ENCODE peak calls at places on chromosomes 1 and 21, in seven cellular contexts. P is IMR-90, Y is HepG2, S is uterus, L is A549, I is heart left ventricle, N is sigmoid colon. F is an unnamed sample.

GRCh38 chr1:160416369-160416768 is 16.0 kb downstream of the VANGL2 start:
- DNase-seq in I (no peak), L (peak), N (no peak), S (no peak), P (peak), Y (peak), F (no peak)

GRCh38 chr21:37149411-37149810 is 76.4 kb downstream of the TTC3 start:
- DNase-seq in S (no peak), P (peak), I (no peak), Y (peak), N (no peak), L (no peak), F (no peak)

GRCh38 chr1:159275891-159276290 is 26.2 kb upstream of the FCER1A start:
- DNase-seq in P (no peak), L (no peak), N (no peak), I (no peak), S (no peak), Y (no peak), F (no peak)

GRCh38 chr1:80392529-80392928 is 1386.0 kb upstream of the ADGRL4 start:
- DNase-seq in S (no peak), N (no peak), I (no peak), L (no peak), Y (peak), P (no peak), F (no peak)

GRCh38 chr1:52632732-52633290 is at the start of gene SHISAL2A:
- DNase-seq in I (peak), Y (no peak), L (no peak), S (no peak), N (no peak), P (no peak), F (no peak)

GRCh38 chr21:31284797-31285397 is 59.2 kb downstream of the TIAM1 start:
- DNase-seq in Y (no peak), P (peak), S (no peak), L (no peak), I (peak), N (no peak), F (no peak)

GRCh38 chr1:230170610-230171009 is 103.6 kb downstream of the GALNT2 start:
- DNase-seq in P (peak), Y (no peak), S (no peak), N (no peak), I (no peak), L (no peak), F (no peak)

GRCh38 chr1:223189903-223190724 is 47.1 kb upstream of the TLR5 start:
- DNase-seq in S (no peak), Y (no peak), L (peak), P (peak), I (no peak), N (no peak), F (no peak)

GRCh38 chr1:166884040-166884642 is 8.1 kb upstream of the TADA1 start:
- DNase-seq in I (peak), L (peak), S (peak), P (peak), N (peak), Y (no peak), F (no peak)

GRCh38 chr1:47564570-47564969 is 126.7 kb downstream of the FOXD2 start:
- DNase-seq in L (no peak), I (no peak), N (no peak), S (no peak), P (no peak), Y (no peak), F (no peak)

GRCh38 chr1:97379387-97380075 is 541.3 kb downstream of the DPYD start:
- DNase-seq in Y (no peak), N (no peak), L (no peak), S (no peak), I (no peak), P (peak), F (no peak)

GRCh38 chr1:51616490-51616889 is 402 bp upstream of the OSBPL9 start:
- DNase-seq in L (no peak), S (no peak), Y (no peak), N (no peak), P (no peak), I (no peak), F (no peak)

GRCh38 chr21:31184462-31184861 is 146.2 kb upstream of the KRTAP19-8 start:
- DNase-seq in P (no peak), S (no peak), I (no peak), Y (no peak), L (no peak), N (no peak), F (no peak)

GRCh38 chr1:230128569-230129269 is 61.7 kb downstream of the GALNT2 start:
- DNase-seq in L (no peak), S (no peak), P (no peak), N (no peak), Y (no peak), I (no peak), F (no peak)

GRCh38 chr1:162612606-162613400 is 19.5 kb upstream of the DDR2 start:
- DNase-seq in L (no peak), P (peak), N (peak), S (peak), Y (peak), I (peak), F (peak)

GRCh38 chr1:17002524-17002902 is 9.2 kb downstream of the ATP13A2 start:
- DNase-seq in L (no peak), I (no peak), S (no peak), N (no peak), P (no peak), Y (no peak), F (no peak)

GRCh38 chr21:45747802-45748445 is 104.4 kb downstream of the PCBP3 start:
- DNase-seq in P (peak), S (no peak), I (no peak), Y (no peak), N (no peak), L (peak), F (no peak)

GRCh38 chr1:175671066-175671465 is 72.3 kb downstream of the TNR start:
- DNase-seq in I (no peak), S (no peak), Y (no peak), P (no peak), L (no peak), N (no peak), F (no peak)

GRCh38 chr1:159918918-159919195 is 6.5 kb downstream of the TAGLN2 start:
- DNase-seq in P (no peak), N (no peak), I (no peak), L (no peak), Y (no peak), S (no peak), F (no peak)

GRCh38 chr1:205374205-205375078 is 17.7 kb upstream of the KLHDC8A start:
- DNase-seq in P (peak), I (no peak), L (peak), Y (no peak), N (no peak), S (no peak), F (no peak)

GRCh38 chr1:204398197-204399125 is 13.2 kb downstream of the PPP1R15B start:
- DNase-seq in L (peak), P (peak), I (peak), N (no peak), Y (peak), S (no peak), F (no peak)

GRCh38 chr21:41219498-41220207 is 51.7 kb downstream of the BACE2 start:
- DNase-seq in S (no peak), N (no peak), Y (no peak), I (no peak), P (no peak), L (no peak), F (no peak)

GRCh38 chr1:167689569-167689925 is 32.2 kb upstream of the MPZL1 start:
- DNase-seq in P (no peak), L (no peak), N (no peak), I (no peak), Y (peak), S (no peak), F (no peak)

GRCh38 chr1:43421976-43422750 is 31.6 kb downstream of the HYI start:
- DNase-seq in L (no peak), S (no peak), P (no peak), Y (no peak), I (no peak), N (no peak), F (no peak)

GRCh38 chr1:61141288-61142044 is 59.1 kb downstream of the NFIA start:
- DNase-seq in Y (peak), L (peak), S (no peak), N (no peak), I (no peak), P (peak), F (no peak)

GRCh38 chr1:92882817-92883216 is 51.0 kb downstream of the RPL5 start:
- DNase-seq in Y (no peak), N (no peak), P (no peak), S (no peak), L (no peak), I (peak), F (no peak)

GRCh38 chr1:14693996-14694395 is 95.5 kb downstream of the KAZN start:
- DNase-seq in S (no peak), N (no peak), L (no peak), I (no peak), P (no peak), Y (no peak), F (no peak)

GRCh38 chr21:18810136-18810535 is 406.6 kb upstream of the TMPRSS15 start:
- DNase-seq in P (no peak), I (no peak), L (no peak), S (no peak), N (no peak), Y (no peak), F (no peak)

GRCh38 chr1:24536391-24536840 is 19.5 kb upstream of the NCMAP start:
- DNase-seq in N (no peak), I (no peak), L (no peak), Y (peak), P (peak), S (no peak), F (no peak)

GRCh38 chr1:161013104-161013590 is 7.8 kb downstream of the F11R start:
- DNase-seq in I (no peak), Y (no peak), P (peak), N (no peak), L (no peak), S (no peak), F (no peak)

GRCh38 chr1:224609333-224609732 is 6.8 kb upstream of the CNIH3 start:
- DNase-seq in Y (no peak), S (no peak), P (no peak), L (no peak), I (no peak), N (no peak), F (no peak)

GRCh38 chr1:52159033-52159789 is 17.3 kb downstream of the ZFYVE9 start:
- DNase-seq in P (peak), S (no peak), I (no peak), Y (no peak), L (no peak), N (no peak), F (no peak)

GRCh38 chr1:208211901-208212843 is 32.0 kb downstream of the PLXNA2 start:
- DNase-seq in S (no peak), Y (no peak), P (no peak), I (no peak), N (no peak), L (no peak), F (no peak)

GRCh38 chr1:191615422-191615821 is 542.8 kb upstream of the RGS18 start:
- DNase-seq in I (no peak), L (no peak), S (no peak), P (no peak), N (no peak), Y (no peak), F (no peak)

GRCh38 chr1:65026235-65026634 is 59.9 kb upstream of the JAK1 start:
- DNase-seq in N (no peak), I (no peak), L (no peak), Y (no peak), P (no peak), S (no peak), F (no peak)

GRCh38 chr1:98903726-98904125 is 100.9 kb downstream of the PLPPR5 start:
- DNase-seq in L (no peak), S (no peak), N (no peak), Y (no peak), I (no peak), P (no peak), F (no peak)

GRCh38 chr1:94094466-94095111 is 26.4 kb downstream of the ABCA4 start:
- DNase-seq in Y (no peak), S (peak), L (no peak), P (peak), N (peak), I (peak), F (peak)

GRCh38 chr21:25871566-25871965 is 136.8 kb downstream of the GABPA start:
- DNase-seq in Y (no peak), S (no peak), I (no peak), L (no peak), N (no peak), P (no peak), F (no peak)
- TF ChIP-seq CTCF in Y (peak), S (no peak), I (no peak), L (no peak), N (no peak), P (peak), F (no peak)

GRCh38 chr1:3652538-3653285 is 396 bp downstream of the TP73 start:
- DNase-seq in P (no peak), L (no peak), N (no peak), Y (peak), I (no peak), S (no peak), F (no peak)
- TF ChIP-seq POLR2A in P (no peak), L (no peak), N (no peak), Y (no peak), I (no peak), S (no peak), F (no peak)

GRCh38 chr21:44377922-44378645 is 24.7 kb downstream of the TRPM2 start:
- DNase-seq in I (no peak), N (no peak), S (no peak), P (no peak), L (no peak), Y (no peak), F (no peak)

GRCh38 chr21:44378646-44379581 is 25.5 kb downstream of the TRPM2 start:
- DNase-seq in N (no peak), P (no peak), L (no peak), S (no peak), I (no peak), Y (no peak), F (no peak)

GRCh38 chr21:44376606-44377005 is 23.2 kb downstream of the TRPM2 start:
- DNase-seq in N (no peak), L (no peak), S (no peak), I (no peak), P (no peak), Y (no peak), F (no peak)

GRCh38 chr21:44375686-44376320 is 22.4 kb downstream of the TRPM2 start:
- DNase-seq in I (no peak), Y (no peak), P (no peak), L (no peak), S (no peak), N (no peak), F (no peak)

GRCh38 chr21:44377201-44377921 is 23.9 kb downstream of the TRPM2 start:
- DNase-seq in Y (no peak), N (no peak), S (no peak), L (no peak), P (no peak), I (no peak), F (no peak)
- TF ChIP-seq CTCF in Y (peak), N (no peak), S (no peak), L (no peak), P (no peak), I (no peak), F (no peak)

DNA sequence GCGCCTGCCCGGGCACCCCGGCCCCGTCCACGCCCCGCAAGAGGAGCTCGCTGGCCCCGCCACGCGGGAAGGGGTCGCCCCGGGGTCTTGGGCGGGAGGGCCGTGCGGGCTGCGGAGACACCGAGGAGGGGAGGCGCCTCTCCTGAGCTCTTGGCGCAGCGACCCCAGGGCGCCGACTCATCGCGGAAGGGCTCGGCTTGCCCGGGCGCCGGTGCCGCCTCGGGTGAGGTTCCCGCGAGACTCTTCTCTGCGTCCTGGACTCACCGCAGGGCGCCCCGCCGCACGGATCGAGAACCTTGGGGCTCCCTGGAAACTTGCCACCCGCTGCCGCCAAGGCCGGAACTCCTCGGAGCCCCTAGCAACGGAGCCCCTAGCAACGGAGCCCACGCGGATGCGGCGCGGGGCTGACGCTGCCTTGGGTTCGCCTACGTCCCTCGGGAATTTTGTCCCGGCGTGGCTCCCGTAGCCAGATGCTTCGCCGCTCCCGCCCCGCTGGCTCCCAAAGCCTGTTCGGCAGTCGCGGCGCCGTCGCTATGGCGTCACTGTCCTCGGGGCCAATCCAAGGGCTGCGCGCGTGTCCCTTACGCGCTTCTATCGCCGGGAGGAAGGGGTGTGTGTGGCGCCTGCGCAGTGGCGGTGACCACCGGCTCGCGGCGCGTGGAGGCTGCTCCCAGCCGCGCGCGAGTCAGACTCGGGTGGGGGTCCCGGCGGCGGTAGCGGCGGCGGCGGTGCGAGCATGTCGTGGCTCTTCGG is at the start of gene ATAD3A:
- DNase-seq in L (peak), S (peak), N (peak), Y (peak), I (peak), P (peak), F (peak)
- TF ChIP-seq POLR2A in L (peak), S (peak), N (peak), Y (peak), I (peak), P (peak), F (no peak)

F was measured in tibial nerve.